ENCODE peak calls at places on chromosomes 4 and X, in four cellular contexts. I is A673, Q is left lung, S is midbrain. A is an unnamed sample.

GRCh38 chr4:56953680-56954520 is 23.5 kb downstream of the NOA1 start:
- DNase-seq in I (no peak), Q (no peak), S (peak), A (peak)

GRCh38 chr4:10746371-10747143 is 62.0 kb upstream of the CLNK start:
- DNase-seq in I (no peak), S (peak), Q (no peak), A (no peak)

GRCh38 chr4:985123-985830 is 1.6 kb upstream of the IDUA start:
- DNase-seq in I (no peak), Q (peak), S (no peak), A (no peak)

GRCh38 chr4:3276961-3277360 is 15.9 kb upstream of the RGS12 start:
- DNase-seq in Q (no peak), S (peak), I (no peak), A (no peak)

GRCh38 chr4:185244763-185245162 is 35.4 kb downstream of the SNX25 start:
- DNase-seq in Q (no peak), I (no peak), S (no peak), A (peak)

GRCh38 chr4:121070696-121071639 is 1.4 kb downstream of the NDNF start:
- DNase-seq in Q (peak), S (peak), I (peak), A (peak)

GRCh38 chr4:186307916-186308315 is 41.9 kb downstream of the F11 start:
- DNase-seq in S (no peak), Q (no peak), I (no peak), A (no peak)

GRCh38 chrX:95318882-95319281 is 1365.8 kb upstream of the DIAPH2 start:
- DNase-seq in S (no peak), I (peak), Q (no peak), A (peak)

GRCh38 chr4:29900336-29900735 is 819.8 kb upstream of the PCDH7 start:
- DNase-seq in S (no peak), Q (no peak), I (no peak), A (no peak)

GRCh38 chrX:7062912-7063311 is 84.6 kb upstream of the STS start:
- DNase-seq in I (no peak), Q (no peak), S (no peak), A (no peak)

GRCh38 chrX:6440647-6441046 is 94.3 kb downstream of the VCX3A start:
- DNase-seq in I (no peak), S (no peak), Q (no peak), A (no peak)